ENCODE peak calls at places on chromosome 14, in four cellular contexts. U is NB4, G is fibroblast of pulmonary artery, W is GM13976. F is an unnamed sample.
A peak's percentile ranks its signal among the peaks of the same experiment; 100 is the strongest.

GRCh38 chr14:72894623-72895378 is 900 bp upstream of the DPF3 start:
- DNase-seq in U (no peak), G (no peak), W (no peak), F (no peak)

GRCh38 chr14:31208546-31209424 is 1.2 kb upstream of the HECTD1 start:
- DNase-seq in U (peak; percentile 9), G (no peak), W (no peak), F (no peak)

GRCh38 chr14:99415496-99416281 is 65.0 kb downstream of the SETD3 start:
- DNase-seq in U (peak; percentile 83), G (peak; percentile 89), W (peak; percentile 83), F (no peak)

GRCh38 chr14:40697221-40697620 is 909.5 kb upstream of the LRFN5 start:
- DNase-seq in U (no peak), G (no peak), W (no peak), F (no peak)

GRCh38 chr14:55427439-55427838 is 13.0 kb downstream of the TBPL2 start:
- DNase-seq in U (no peak), G (no peak), W (no peak), F (no peak)

GRCh38 chr14:34237098-34237497 is 224.9 kb downstream of the SPTSSA start:
- DNase-seq in U (no peak), G (no peak), W (no peak), F (no peak)

GRCh38 chr14:67502867-67503266 is 14.3 kb upstream of the TMEM229B start:
- DNase-seq in U (no peak), G (no peak), W (no peak), F (no peak)

GRCh38 chr14:104967414-104968152 is 10.6 kb downstream of the AHNAK2 start:
- DNase-seq in U (no peak), G (peak; percentile 40), W (no peak), F (no peak)

GRCh38 chr14:24102357-24103048 is 8.4 kb downstream of the PCK2 start:
- DNase-seq in U (no peak), G (no peak), W (no peak), F (no peak)

GRCh38 chr14:50806241-50806933 is 24.6 kb downstream of the NIN start:
- DNase-seq in U (no peak), G (peak; percentile 32), W (no peak), F (no peak)

GRCh38 chr14:104322531-104323466 is 184.4 kb downstream of the KIF26A start:
- DNase-seq in U (no peak), G (no peak), W (no peak), F (no peak)

GRCh38 chr14:105479438-105480164 is 5.0 kb downstream of the CRIP2 start:
- DNase-seq in U (no peak), G (no peak), W (no peak), F (no peak)

GRCh38 chr14:87312138-87312537 is 680.8 kb downstream of the GALC start:
- DNase-seq in U (no peak), G (no peak), W (no peak), F (no peak)

GRCh38 chr14:104993808-104994591 is 8.4 kb downstream of the CLBA1 start:
- DNase-seq in U (no peak), G (no peak), W (no peak), F (no peak)

GRCh38 chr14:58298880-58299664 is 717 bp downstream of the ARID4A start:
- DNase-seq in U (peak; percentile 78), G (no peak), W (peak; percentile 69), F (no peak)

GRCh38 chr14:47022721-47023120 is 371.1 kb upstream of the RPL10L start:
- DNase-seq in U (no peak), G (no peak), W (no peak), F (no peak)

DNA sequence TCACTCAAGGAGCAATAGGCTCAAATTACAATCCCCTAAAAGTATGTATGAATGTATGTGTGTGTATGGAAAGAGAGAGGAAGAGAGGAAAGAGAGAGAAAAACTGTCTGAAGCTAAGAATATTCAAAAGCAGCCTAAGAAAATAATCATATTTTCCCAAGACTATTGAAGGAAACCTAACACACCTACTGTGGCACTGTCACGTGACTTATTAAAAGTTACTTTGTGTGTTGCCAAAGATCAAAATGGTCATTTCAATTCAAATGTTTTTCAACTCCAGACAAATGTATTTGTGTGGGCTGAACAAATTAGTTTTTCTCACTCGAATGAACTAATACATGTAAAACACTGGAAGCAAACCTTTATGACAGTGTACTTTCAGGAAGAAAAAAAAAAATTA is 368.9 kb upstream of the RPL10L start:
- DNase-seq in U (no peak), G (no peak), W (no peak), F (no peak)
- TF ChIP-seq CTCF in U (no peak), G (no peak), W (no peak), F (no peak)

GRCh38 chr14:68943107-68943506 is 36.0 kb downstream of the ACTN1 start:
- DNase-seq in U (no peak), G (no peak), W (no peak), F (no peak)

GRCh38 chr14:68940614-68941185 is 38.4 kb downstream of the ACTN1 start:
- DNase-seq in U (no peak), G (no peak), W (no peak), F (no peak)

GRCh38 chr14:68939893-68940613 is 39.0 kb downstream of the ACTN1 start:
- DNase-seq in U (no peak), G (peak; percentile 98), W (no peak), F (no peak)

GRCh38 chr14:68942281-68943035 is 36.6 kb downstream of the ACTN1 start:
- DNase-seq in U (peak; percentile 41), G (no peak), W (no peak), F (no peak)

DNA sequence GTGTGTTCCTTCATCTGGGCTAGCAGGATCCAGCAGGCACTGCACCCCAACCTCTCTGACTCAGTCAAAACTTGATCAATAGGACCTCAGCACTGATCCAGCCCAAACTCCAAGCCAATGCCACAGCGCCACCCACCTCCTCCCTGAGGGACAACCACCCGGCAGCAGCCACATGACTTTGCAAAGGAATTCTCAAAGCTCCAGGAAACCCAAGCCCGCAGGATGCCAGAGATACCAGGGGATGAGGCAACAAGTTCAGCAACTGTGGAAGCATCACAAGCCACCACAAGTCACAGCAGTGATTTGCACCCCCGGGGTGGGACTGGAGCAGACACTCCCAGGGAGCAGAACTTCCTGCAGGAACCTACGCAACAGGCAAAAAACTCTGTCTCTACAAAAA is 37.3 kb downstream of the ACTN1 start:
- DNase-seq in U (no peak), G (peak; percentile 92), W (no peak), F (no peak)
- TF ChIP-seq CTCF in U (no peak), G (peak; percentile 61), W (no peak), F (no peak)

GRCh38 chr14:103056322-103057027 is 874 bp downstream of the CDC42BPB start:
- DNase-seq in U (peak; percentile 69), G (peak; percentile 73), W (no peak), F (no peak)
- TF ChIP-seq CTCF in U (no peak), G (no peak), W (no peak), F (no peak)

DNA sequence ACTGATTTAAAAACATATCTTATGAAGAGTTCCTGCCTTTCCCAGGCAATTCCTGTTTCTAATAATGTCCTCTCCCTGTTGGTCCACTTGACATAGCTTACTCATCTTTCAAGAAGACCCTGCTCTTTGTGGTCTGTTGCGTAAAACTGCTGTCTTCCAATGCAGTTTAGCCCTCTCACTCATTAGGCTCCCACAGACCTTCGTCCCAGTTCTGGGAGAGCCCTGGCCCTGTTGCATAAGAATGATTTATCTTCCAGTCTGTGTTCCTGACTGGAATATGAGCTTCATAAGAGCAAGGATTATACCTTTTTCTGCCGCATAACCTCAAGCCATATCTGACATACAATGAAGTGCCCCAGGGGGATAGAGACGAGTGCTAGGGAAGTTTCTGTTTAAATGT is 365.9 kb upstream of the NOVA1 start:
- DNase-seq in U (no peak), G (peak; percentile 34), W (no peak), F (no peak)
- TF ChIP-seq CTCF in U (no peak), G (no peak), W (no peak), F (no peak)

DNA sequence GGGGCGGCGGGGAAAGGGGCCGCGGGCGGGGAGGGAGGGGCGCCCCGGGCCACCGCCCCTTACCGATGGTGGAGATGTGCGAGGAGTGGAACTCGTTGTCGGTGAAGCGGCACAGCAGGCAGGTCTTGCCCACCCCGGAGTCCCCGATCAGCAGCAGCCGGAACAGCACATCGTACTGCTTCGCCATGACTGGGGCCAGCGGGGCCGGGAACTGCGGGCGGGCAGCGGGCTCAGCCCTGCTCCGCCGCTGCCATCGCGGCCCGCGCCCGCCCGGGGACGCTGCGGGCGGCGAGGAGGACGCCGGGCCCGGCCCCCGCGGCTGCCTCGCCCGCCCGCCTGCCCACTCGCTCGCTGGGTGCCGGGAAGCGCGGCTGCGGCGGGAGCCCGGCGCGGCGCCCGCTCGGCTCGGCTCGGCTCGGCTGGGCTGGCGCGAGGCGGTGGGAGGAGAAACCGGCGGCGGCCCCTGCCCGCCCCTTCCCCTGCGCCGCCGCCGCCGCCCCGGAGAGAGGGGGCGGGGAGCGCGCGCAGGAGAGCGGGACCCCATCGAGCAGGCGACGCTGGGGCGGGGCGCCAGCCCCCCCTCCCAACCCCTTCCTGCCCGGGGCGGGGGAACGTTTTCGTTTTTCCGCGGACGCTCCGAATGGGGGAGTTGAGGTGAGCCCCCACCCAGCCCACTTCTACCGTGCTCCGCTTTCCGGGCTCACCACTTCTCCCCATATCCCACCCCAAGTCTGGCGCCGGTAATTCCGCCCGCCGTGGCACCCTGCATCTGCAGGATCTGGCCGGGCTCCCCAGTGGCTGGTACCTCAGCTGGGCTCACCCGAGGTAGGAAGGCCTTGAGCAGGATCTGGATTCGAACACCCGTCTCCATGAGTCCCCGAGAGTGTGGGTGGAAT is at the start of gene RAB15:
- DNase-seq in U (peak; percentile 56), G (no peak), W (peak; percentile 75), F (no peak)
- TF ChIP-seq CTCF in U (no peak), G (no peak), W (no peak), F (no peak)

GRCh38 chr14:43540948-43541347 is 966.1 kb downstream of the FSCB start:
- DNase-seq in U (peak; percentile 19), G (no peak), W (no peak), F (no peak)

GRCh38 chr14:43535231-43535838 is 971.7 kb downstream of the FSCB start:
- DNase-seq in U (no peak), G (no peak), W (no peak), F (no peak)

GRCh38 chr14:43541356-43541755 is 965.7 kb downstream of the FSCB start:
- DNase-seq in U (no peak), G (no peak), W (no peak), F (no peak)

GRCh38 chr14:43539210-43539609 is 967.9 kb downstream of the FSCB start:
- DNase-seq in U (no peak), G (peak; percentile 39), W (no peak), F (no peak)
- TF ChIP-seq CTCF in U (no peak), G (peak; percentile 51), W (no peak), F (no peak)

DNA sequence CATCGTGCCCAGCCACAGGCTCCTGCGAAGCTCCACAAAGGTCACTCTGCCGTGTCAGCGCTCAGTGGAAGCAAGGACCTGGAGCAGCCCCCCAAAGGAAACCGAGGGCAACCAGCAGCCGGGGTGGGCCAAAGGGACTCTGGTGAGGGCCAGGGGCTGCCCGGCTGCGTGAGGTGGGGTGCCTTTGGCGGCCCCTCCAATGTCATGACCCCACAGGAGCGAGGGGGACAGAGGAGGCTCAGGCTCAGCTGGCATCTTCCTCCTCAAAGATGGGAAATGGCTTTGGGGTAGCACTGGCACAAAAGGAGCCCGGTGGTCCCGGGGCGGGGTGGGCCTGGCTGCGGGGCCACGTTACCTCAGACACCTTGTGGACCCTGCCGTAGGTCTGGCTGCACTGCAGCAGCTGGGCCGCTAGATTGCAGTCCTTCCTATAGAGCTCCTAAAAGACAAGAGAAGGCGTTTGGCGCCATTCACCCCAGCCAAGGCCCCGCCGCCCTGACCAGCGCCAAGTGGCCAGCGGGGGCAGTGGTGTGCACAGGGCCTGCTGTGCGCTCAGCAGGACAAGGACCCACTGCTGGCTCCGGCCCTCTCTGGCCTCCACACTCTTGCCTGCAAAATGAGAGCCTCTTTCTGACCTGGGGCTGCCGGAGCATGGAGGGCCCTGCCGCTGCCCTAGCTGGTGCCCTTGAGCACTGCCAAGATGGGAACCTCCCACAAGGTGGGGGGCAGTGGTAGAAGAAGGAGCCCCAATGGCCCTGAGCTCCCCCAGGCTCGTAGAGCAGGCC is 46.9 kb downstream of the BEGAIN start:
- DNase-seq in U (peak; percentile 54), G (no peak), W (no peak), F (no peak)
- TF ChIP-seq CTCF in U (peak; percentile 47), G (peak; percentile 27), W (no peak), F (no peak)

GRCh38 chr14:89304972-89305703 is 111.9 kb downstream of the FOXN3 start:
- DNase-seq in U (peak; percentile 30), G (peak; percentile 77), W (peak; percentile 64), F (no peak)
- TF ChIP-seq CTCF in U (no peak), G (no peak), W (no peak), F (no peak)

F was measured in omental fat pad.